ENCODE peak calls at places on chromosomes 16 and 17, in eight cellular contexts. T, N, J, Y, K, V, D and G are unnamed samples.

GRCh38 chr16:74035816-74036215 is 260.8 kb upstream of the PSMD7 start:
- DNase-seq in T (no peak), N (no peak), J (peak), Y (peak), K (no peak), V (no peak), D (no peak), G (no peak)

GRCh38 chr16:59168715-59169114 is 434.6 kb upstream of the GOT2 start:
- DNase-seq in T (no peak), N (no peak), J (no peak), Y (no peak), K (no peak), V (no peak), D (no peak), G (no peak)

GRCh38 chr16:19071811-19072777 is 4.7 kb downstream of the COQ7 start:
- DNase-seq in T (no peak), N (peak), J (peak), Y (peak), K (no peak), V (peak), D (peak), G (peak)

GRCh38 chr17:61179316-61179715 is 220.3 kb upstream of the TBX2 start:
- DNase-seq in T (no peak), N (no peak), J (no peak), Y (no peak), K (no peak), V (no peak), D (no peak), G (no peak)

GRCh38 chr16:85759136-85759535 is 8.2 kb upstream of the C16orf74 start:
- DNase-seq in T (no peak), N (no peak), J (peak), Y (no peak), K (no peak), V (no peak), D (no peak), G (no peak)

GRCh38 chr16:27108826-27109665 is 42.3 kb downstream of the C16orf82 start:
- DNase-seq in T (no peak), N (no peak), J (no peak), Y (no peak), K (no peak), V (peak), D (peak), G (no peak)

GRCh38 chr17:11334493-11334892 is 93.5 kb downstream of the SHISA6 start:
- DNase-seq in T (no peak), N (no peak), J (no peak), Y (no peak), K (no peak), V (no peak), D (no peak), G (no peak)

GRCh38 chr17:59859444-59860025 is 33.2 kb downstream of the TUBD1 start:
- DNase-seq in T (no peak), N (no peak), J (peak), Y (no peak), K (no peak), V (no peak), D (peak), G (no peak)

GRCh38 chr17:73348824-73349095 is 37.0 kb upstream of the CDC42EP4 start:
- DNase-seq in T (no peak), N (no peak), J (no peak), Y (no peak), K (no peak), V (no peak), D (no peak), G (no peak)

GRCh38 chr17:35087731-35088646 is 24.5 kb upstream of the RFFL start:
- DNase-seq in T (peak), N (peak), J (peak), Y (no peak), K (no peak), V (peak), D (peak), G (peak)

GRCh38 chr16:50670476-50670875 is 10.6 kb downstream of the SNX20 start:
- DNase-seq in T (no peak), N (no peak), J (no peak), Y (no peak), K (no peak), V (no peak), D (no peak), G (no peak)

GRCh38 chr16:48613061-48613957 is 3.3 kb upstream of the N4BP1 start:
- DNase-seq in T (no peak), N (no peak), J (peak), Y (no peak), K (no peak), V (no peak), D (no peak), G (no peak)

DNA sequence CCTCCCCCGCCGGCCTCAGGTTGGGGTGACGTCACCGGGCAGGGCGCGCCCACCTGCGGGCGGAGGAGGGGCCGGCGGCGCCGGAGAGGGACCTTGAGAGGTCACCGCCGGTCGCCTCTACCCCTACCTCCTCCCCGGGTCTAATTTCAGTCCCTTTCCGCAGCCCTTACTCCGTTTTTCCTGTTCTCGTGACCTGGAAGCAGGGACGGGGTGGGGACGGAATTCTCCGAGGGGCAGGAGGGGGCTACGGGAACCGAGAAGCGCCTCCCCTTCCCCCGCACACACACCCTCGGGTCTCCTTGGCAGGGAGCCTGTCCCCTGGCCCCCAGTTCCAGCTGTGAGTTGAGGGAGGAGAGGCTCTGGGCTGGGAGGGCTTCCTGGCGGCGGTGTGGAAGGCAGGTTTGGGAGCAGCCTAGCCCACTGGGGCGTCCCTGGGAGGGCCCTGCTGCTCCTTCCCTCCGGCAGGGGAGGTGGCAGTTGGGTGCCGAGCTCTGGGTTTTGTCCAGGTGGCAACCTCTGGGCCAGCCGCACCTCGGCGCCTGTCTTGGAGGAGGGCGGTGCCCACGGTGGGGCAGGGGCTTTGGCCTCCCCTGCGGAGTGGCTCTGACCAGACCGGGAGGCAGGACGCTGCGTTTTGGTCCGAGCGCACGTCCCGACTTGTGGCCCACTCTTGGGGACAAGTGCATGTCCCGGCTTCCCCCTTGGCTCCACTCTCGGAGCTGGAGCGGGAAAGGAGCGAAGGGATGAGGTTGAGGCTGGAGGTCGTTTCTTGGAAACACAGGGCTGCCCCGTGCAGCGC is 765 bp downstream of the SYNGR3 start:
- DNase-seq in T (no peak), N (no peak), J (no peak), Y (no peak), K (no peak), V (no peak), D (no peak), G (no peak)
- TF ChIP-seq POLR2A in T (no peak), N (no peak), J (no peak), Y (no peak), K (no peak), V (no peak), D (no peak), G (no peak)

GRCh38 chr17:82970067-82970466 is 109.3 kb upstream of the METRNL start:
- DNase-seq in T (no peak), N (no peak), J (no peak), Y (no peak), K (no peak), V (no peak), D (no peak), G (no peak)
- TF ChIP-seq POLR2A in T (no peak), N (no peak), J (no peak), Y (no peak), K (no peak), V (no peak), D (no peak), G (no peak)

GRCh38 chr16:396605-397004 is 394 bp upstream of the NME4 start:
- DNase-seq in T (peak), N (no peak), J (peak), Y (no peak), K (no peak), V (no peak), D (peak), G (peak)
- TF ChIP-seq POLR2A in T (no peak), N (no peak), J (peak), Y (no peak), K (no peak), V (no peak), D (no peak), G (no peak)

GRCh38 chr16:3880623-3881498 is at the start of gene CREBBP:
- DNase-seq in T (peak), N (peak), J (peak), Y (peak), K (peak), V (peak), D (peak), G (peak)
- TF ChIP-seq POLR2A in T (peak), N (no peak), J (peak), Y (peak), K (peak), V (no peak), D (peak), G (peak)

GRCh38 chr17:77468897-77469296 is 328.1 kb downstream of the SEC14L1 start:
- DNase-seq in T (no peak), N (no peak), J (no peak), Y (no peak), K (no peak), V (no peak), D (no peak), G (no peak)
- TF ChIP-seq POLR2A in T (no peak), N (no peak), J (no peak), Y (no peak), K (no peak), V (no peak), D (no peak), G (no peak)

DNA sequence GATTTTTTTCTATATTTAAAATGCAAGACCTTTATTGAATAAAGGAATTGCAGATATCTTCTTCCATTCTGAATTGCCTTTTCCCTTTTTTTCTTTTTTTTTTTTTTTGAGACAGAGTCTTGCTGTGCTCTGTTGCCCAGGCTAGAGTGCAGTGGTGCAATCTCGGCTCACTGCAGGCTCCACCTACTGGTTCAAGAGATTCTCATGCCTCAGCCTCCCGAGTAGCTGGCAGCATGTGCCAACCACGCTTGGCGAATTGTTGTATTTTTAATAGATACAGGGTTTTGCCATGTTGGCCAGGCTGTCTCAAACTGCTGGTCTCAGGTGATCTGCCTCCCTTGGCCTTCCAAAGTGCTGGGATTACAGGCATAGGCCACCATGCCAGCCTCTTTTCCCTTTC is 151.5 kb downstream of the CEP112 start:
- DNase-seq in T (no peak), N (no peak), J (peak), Y (peak), K (no peak), V (no peak), D (no peak), G (peak)
- TF ChIP-seq POLR2A in T (no peak), N (no peak), J (no peak), Y (no peak), K (no peak), V (no peak), D (no peak), G (no peak)

GRCh38 chr17:19867094-19867653 is 562 bp downstream of the ULK2 start:
- DNase-seq in T (peak), N (no peak), J (peak), Y (peak), K (peak), V (peak), D (peak), G (peak)

DNA sequence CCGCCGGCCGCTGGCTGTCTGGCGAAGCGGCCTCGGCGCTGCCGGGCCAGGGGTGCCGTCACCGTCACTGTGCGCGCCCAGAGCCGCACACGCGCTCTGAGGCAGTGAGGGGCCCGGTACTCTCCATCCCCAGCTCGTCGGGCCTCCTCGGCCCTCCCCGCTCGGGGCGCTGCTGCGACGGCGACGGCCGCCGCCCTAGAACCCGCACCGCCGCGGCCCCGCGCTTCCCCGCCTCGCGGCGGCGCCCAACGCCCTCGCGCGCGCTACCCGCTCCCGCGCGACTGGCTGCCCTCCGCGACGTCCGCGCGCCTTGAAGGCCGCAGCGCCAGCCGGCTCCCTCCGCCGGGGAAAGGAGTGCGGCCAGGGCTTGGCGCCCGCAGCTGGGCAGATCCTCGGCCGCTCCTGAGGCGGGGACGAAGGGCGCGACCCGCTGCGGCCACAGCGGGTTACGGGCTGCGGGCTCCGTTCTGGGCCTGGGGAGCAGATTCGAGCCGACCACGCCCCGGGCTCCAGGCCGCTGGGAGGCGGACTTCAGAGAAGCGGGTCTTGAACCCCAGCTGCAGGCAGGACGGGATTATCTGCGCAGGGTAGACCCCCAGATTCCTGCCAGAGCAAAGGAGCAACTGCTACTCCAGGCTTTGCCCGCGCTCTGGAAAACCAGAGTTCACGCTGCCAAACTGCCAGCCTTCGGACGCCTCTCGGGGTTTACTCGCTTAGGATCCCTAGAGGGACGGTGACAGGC is at the start of gene ULK2:
- DNase-seq in T (peak), N (peak), J (peak), Y (peak), K (peak), V (peak), D (peak), G (peak)
- TF ChIP-seq POLR2A in T (peak), N (peak), J (no peak), Y (peak), K (peak), V (no peak), D (peak), G (peak)